ENCODE peak calls at places on chromosomes 1 and 21, in four cellular contexts. B, P, U and Y are unnamed samples.

GRCh38 chr1:201883786-201884185 is 4.9 kb upstream of the SHISA4 start:
- DNase-seq in B (no peak), P (peak; percentile 16), U (no peak), Y (no peak)

GRCh38 chr1:91282695-91283420 is 121.8 kb downstream of the HFM1 start:
- DNase-seq in B (peak; percentile 77), P (peak; percentile 68), U (peak; percentile 64), Y (no peak)

GRCh38 chr1:224700915-224701531 is 84.9 kb downstream of the CNIH3 start:
- DNase-seq in B (peak; percentile 24), P (no peak), U (peak; percentile 68), Y (no peak)

GRCh38 chr1:74205236-74205635 is 7.2 kb downstream of the FPGT start:
- DNase-seq in B (no peak), P (no peak), U (no peak), Y (no peak)

GRCh38 chr1:30083800-30084464 is 639.5 kb downstream of the MATN1 start:
- DNase-seq in B (peak; percentile 56), P (peak; percentile 21), U (no peak), Y (no peak)

GRCh38 chr1:55212349-55213028 is 2.7 kb downstream of the USP24 start:
- DNase-seq in B (no peak), P (no peak), U (peak; percentile 29), Y (no peak)

GRCh38 chr1:111212634-111213335 is 12.3 kb upstream of the DENND2D start:
- DNase-seq in B (no peak), P (no peak), U (no peak), Y (no peak)

GRCh38 chr21:44353200-44353970 is at the start of gene TRPM2:
- DNase-seq in B (no peak), P (no peak), U (peak; percentile 73), Y (peak; percentile 89)

GRCh38 chr1:92975551-92976232 is 14.4 kb upstream of the DIPK1A start:
- DNase-seq in B (no peak), P (no peak), U (peak; percentile 92), Y (no peak)

GRCh38 chr1:91613594-91613993 is 112.9 kb downstream of the CDC7 start:
- DNase-seq in B (peak; percentile 88), P (no peak), U (no peak), Y (no peak)

GRCh38 chr21:17491716-17492414 is 21.0 kb upstream of the CXADR start:
- DNase-seq in B (peak; percentile 56), P (peak; percentile 67), U (no peak), Y (peak; percentile 47)

GRCh38 chr1:184449916-184450315 is 63.1 kb downstream of the C1orf21 start:
- DNase-seq in B (no peak), P (no peak), U (no peak), Y (no peak)

GRCh38 chr1:16013220-16013907 is 4.5 kb downstream of the HSPB7 start:
- DNase-seq in B (no peak), P (peak; percentile 91), U (no peak), Y (no peak)

GRCh38 chr21:41630249-41630648 is 122.3 kb upstream of the TMPRSS2 start:
- DNase-seq in B (peak; percentile 98), P (peak; percentile 22), U (no peak), Y (no peak)

GRCh38 chr1:1435094-1435903 is at the start of gene VWA1:
- DNase-seq in B (peak; percentile 48), P (peak; percentile 73), U (no peak), Y (peak; percentile 91)

GRCh38 chr1:200311256-200311655 is 98.6 kb downstream of the ZNF281 start:
- DNase-seq in B (no peak), P (no peak), U (no peak), Y (no peak)

GRCh38 chr1:147169171-147169570 is 3.1 kb downstream of the PRKAB2 start:
- DNase-seq in B (no peak), P (no peak), U (no peak), Y (no peak)

GRCh38 chr1:151993734-151994496 is at the start of gene S100A10:
- DNase-seq in B (peak; percentile 88), P (peak; percentile 77), U (no peak), Y (peak; percentile 94)

GRCh38 chr1:172966844-172967540 is 83.7 kb downstream of the TNFSF18 start:
- DNase-seq in B (no peak), P (no peak), U (no peak), Y (no peak)

GRCh38 chr1:154276797-154277196 is 4.4 kb downstream of the HAX1 start:
- DNase-seq in B (no peak), P (no peak), U (peak; percentile 17), Y (no peak)

GRCh38 chr1:211680752-211681327 is 5.4 kb upstream of the NEK2 start:
- DNase-seq in B (peak; percentile 91), P (peak; percentile 55), U (peak; percentile 94), Y (peak; percentile 86)

GRCh38 chr1:25544819-25545218 is 1.4 kb downstream of the LDLRAP1 start:
- DNase-seq in B (peak; percentile 28), P (no peak), U (no peak), Y (no peak)

GRCh38 chr1:208205216-208206013 is 38.8 kb downstream of the PLXNA2 start:
- DNase-seq in B (no peak), P (no peak), U (no peak), Y (no peak)

GRCh38 chr1:220887202-220887867 is 8.1 kb downstream of the HLX start:
- DNase-seq in B (no peak), P (no peak), U (no peak), Y (no peak)

GRCh38 chr1:228008391-228009115 is 1.8 kb downstream of the WNT3A start:
- DNase-seq in B (no peak), P (peak; percentile 4), U (no peak), Y (no peak)

GRCh38 chr21:44074315-44074958 is 32.8 kb upstream of the PWP2 start:
- DNase-seq in B (no peak), P (no peak), U (no peak), Y (no peak)

GRCh38 chr1:21773585-21773984 is 9.4 kb downstream of the USP48 start:
- DNase-seq in B (no peak), P (no peak), U (peak; percentile 37), Y (no peak)

GRCh38 chr1:45337630-45338320 is 2.2 kb upstream of the TOE1 start:
- DNase-seq in B (no peak), P (no peak), U (no peak), Y (no peak)

GRCh38 chr1:154951901-154952657 is 3.8 kb downstream of the PBXIP1 start:
- DNase-seq in B (no peak), P (no peak), U (peak; percentile 80), Y (no peak)

GRCh38 chr1:202011994-202012393 is 1.6 kb downstream of the ELF3 start:
- DNase-seq in B (peak; percentile 62), P (no peak), U (no peak), Y (no peak)

GRCh38 chr1:117026361-117026760 is 24.8 kb downstream of the CD101 start:
- DNase-seq in B (no peak), P (no peak), U (no peak), Y (no peak)

GRCh38 chr1:47449702-47450552 is 12.1 kb downstream of the FOXD2 start:
- DNase-seq in B (peak; percentile 39), P (no peak), U (no peak), Y (peak; percentile 44)

GRCh38 chr21:34176442-34176841 is 103.1 kb downstream of the MRPS6 start:
- DNase-seq in B (no peak), P (no peak), U (no peak), Y (no peak)
- H3K4me1 ChIP-seq in B (no peaks in the 10 kb centered on the region), P (no peaks in the 10 kb centered on the region), U (no peaks in the 10 kb centered on the region), Y (no peaks in the 10 kb centered on the region)

DNA sequence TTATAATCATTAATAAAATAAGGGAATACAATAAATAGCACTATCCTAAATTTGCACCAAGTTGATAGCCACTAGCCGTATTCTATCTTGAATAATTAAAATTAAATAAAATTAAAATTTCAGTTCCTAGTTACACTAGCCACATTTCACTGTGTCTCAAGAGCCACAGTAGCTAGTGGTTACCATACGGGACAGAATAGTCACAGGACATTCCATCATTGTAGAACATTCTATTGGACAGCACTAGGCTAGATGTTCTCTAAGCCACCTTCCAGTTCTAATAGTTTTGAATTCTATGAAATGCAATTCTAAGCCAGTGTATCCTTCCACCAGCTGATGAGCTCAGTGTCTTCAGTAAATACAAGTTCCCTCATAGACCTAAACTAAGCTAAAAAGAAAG is 71.1 kb upstream of the GOLT1A start:
- DNase-seq in B (no peak), P (no peak), U (no peak), Y (no peak)
- H3K27ac ChIP-seq in B (no peak overlapping the region), P (peak overlapping the region; percentile 1), U (no peak overlapping the region), Y (no peak overlapping the region)

GRCh38 chr1:3369437-3370076 is 84.9 kb upstream of the ARHGEF16 start:
- DNase-seq in B (no peak), P (peak; percentile 56), U (no peak), Y (no peak)

GRCh38 chr1:3368059-3368458 is 86.4 kb upstream of the ARHGEF16 start:
- DNase-seq in B (no peak), P (no peak), U (no peak), Y (no peak)

GRCh38 chr1:3370856-3371703 is 83.4 kb upstream of the ARHGEF16 start:
- DNase-seq in B (no peak), P (no peak), U (no peak), Y (no peak)

GRCh38 chr1:3367376-3367775 is 87.1 kb upstream of the ARHGEF16 start:
- DNase-seq in B (no peak), P (no peak), U (no peak), Y (no peak)

GRCh38 chr1:3368711-3369436 is 85.6 kb upstream of the ARHGEF16 start:
- DNase-seq in B (no peak), P (no peak), U (no peak), Y (no peak)
- H3K9me3 ChIP-seq in B (no peaks in the 10 kb centered on the region), P (no peaks in the 10 kb centered on the region), U (no peaks in the 10 kb centered on the region), Y (no peaks in the 10 kb centered on the region)

GRCh38 chr1:183424691-183425090 is 6.5 kb upstream of the NMNAT2 start:
- DNase-seq in B (no peak), P (no peak), U (no peak), Y (no peak)
- H3K4me1 ChIP-seq in B (peaks cover 4% of the 10 kb centered on the region), P (no peaks in the 10 kb centered on the region), U (no peaks in the 10 kb centered on the region), Y (no peaks in the 10 kb centered on the region)

DNA sequence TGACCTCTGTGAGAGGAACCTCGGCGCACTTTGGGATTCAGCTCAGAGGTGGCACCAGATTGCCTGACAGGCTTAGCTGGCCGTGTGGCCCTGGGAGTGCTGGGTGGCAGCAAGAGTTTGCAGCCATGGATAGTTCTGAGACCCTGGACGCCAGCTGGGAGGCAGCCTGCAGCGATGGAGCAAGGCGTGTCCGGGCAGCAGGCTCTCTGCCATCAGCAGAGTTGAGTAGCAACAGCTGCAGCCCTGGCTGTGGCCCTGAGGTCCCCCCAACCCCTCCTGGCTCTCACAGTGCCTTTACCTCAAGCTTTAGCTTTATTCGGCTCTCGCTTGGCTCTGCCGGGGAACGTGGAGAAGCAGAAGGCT is 67.5 kb downstream of the DISC1 start:
- DNase-seq in B (no peak), P (no peak), U (no peak), Y (no peak)
- H3K27ac ChIP-seq in B (no peak overlapping the region), P (no peak overlapping the region), U (no peak overlapping the region), Y (no peak overlapping the region)

DNA sequence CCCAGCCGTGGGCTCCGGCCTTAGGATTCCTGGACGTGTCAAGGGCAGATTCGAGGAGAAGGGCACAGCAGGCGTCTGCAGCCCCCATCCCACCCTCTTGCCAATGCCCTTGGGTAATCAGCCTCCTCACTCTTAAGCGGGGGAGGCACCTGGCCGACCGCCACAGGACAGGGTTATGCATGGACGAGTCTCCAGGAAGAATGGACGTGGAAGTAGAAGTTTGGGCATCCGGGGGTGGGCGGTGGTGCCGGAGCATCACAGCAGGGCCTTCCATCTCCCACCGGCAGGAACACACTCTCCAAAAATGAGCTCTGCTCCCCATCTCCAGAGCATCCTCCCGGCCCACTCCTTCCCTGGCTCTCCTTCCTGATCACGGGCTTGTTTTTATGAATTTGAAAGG is 233.5 kb upstream of the C1orf174 start:
- DNase-seq in B (no peak), P (no peak), U (no peak), Y (no peak)
- H3K9me3 ChIP-seq in B (no peaks in the 10 kb centered on the region), P (no peaks in the 10 kb centered on the region), U (peaks cover 19% of the 10 kb centered on the region), Y (no peaks in the 10 kb centered on the region)